ENCODE peak calls at places on chromosome 1, in eight cellular contexts. One of them, this sample, is unnamed.

GRCh38 chr1:228974296-228974695 is 239.0 kb downstream of the RHOU start:
- DNase-seq in naive thymus-derived CD8-positive, alpha-beta T cell: no peak
- DNase-seq in activated gamma-delta T cell treated with Interleukin-2 at 50 U/mL for 16 hours: no peak
- DNase-seq in MV-4-11: no peak
- DNase-seq in effector memory CD4-positive, alpha-beta T cell: no peak
- DNase-seq in NCI-H1105: no peak
- DNase-seq in heart right ventricle: no peak
- DNase-seq in activated CD4-positive, CD25-positive, alpha-beta regulatory T cell treated with anti-CD3 and anti-CD28 coated beads, Interleukin-2, amount 50 U/mL, for 16 hours: no peak
- DNase-seq in this sample: no peak

GRCh38 chr1:200880212-200880611 is 7.4 kb downstream of the GPR25 start:
- DNase-seq in effector memory CD4-positive, alpha-beta T cell: no peak
- DNase-seq in heart right ventricle: no peak
- DNase-seq in activated CD4-positive, CD25-positive, alpha-beta regulatory T cell treated with anti-CD3 and anti-CD28 coated beads, Interleukin-2, amount 50 U/mL, for 16 hours: no peak
- DNase-seq in MV-4-11: peak; percentile 45
- DNase-seq in activated gamma-delta T cell treated with Interleukin-2 at 50 U/mL for 16 hours: no peak
- DNase-seq in naive thymus-derived CD8-positive, alpha-beta T cell: no peak
- DNase-seq in NCI-H1105: no peak
- DNase-seq in this sample: no peak

GRCh38 chr1:10910490-10911273 is 101.8 kb upstream of the TARDBP start:
- DNase-seq in effector memory CD4-positive, alpha-beta T cell: no peak
- DNase-seq in naive thymus-derived CD8-positive, alpha-beta T cell: no peak
- DNase-seq in MV-4-11: peak; percentile 70
- DNase-seq in heart right ventricle: no peak
- DNase-seq in activated CD4-positive, CD25-positive, alpha-beta regulatory T cell treated with anti-CD3 and anti-CD28 coated beads, Interleukin-2, amount 50 U/mL, for 16 hours: no peak
- DNase-seq in activated gamma-delta T cell treated with Interleukin-2 at 50 U/mL for 16 hours: no peak
- DNase-seq in NCI-H1105: no peak
- DNase-seq in this sample: no peak

GRCh38 chr1:181083842-181084605 is 4.5 kb upstream of the IER5 start:
- DNase-seq in heart right ventricle: no peak
- DNase-seq in naive thymus-derived CD8-positive, alpha-beta T cell: peak; percentile 49
- DNase-seq in activated CD4-positive, CD25-positive, alpha-beta regulatory T cell treated with anti-CD3 and anti-CD28 coated beads, Interleukin-2, amount 50 U/mL, for 16 hours: no peak
- DNase-seq in activated gamma-delta T cell treated with Interleukin-2 at 50 U/mL for 16 hours: peak; percentile 48
- DNase-seq in NCI-H1105: peak; percentile 46
- DNase-seq in effector memory CD4-positive, alpha-beta T cell: peak; percentile 25
- DNase-seq in MV-4-11: peak; percentile 91
- DNase-seq in this sample: peak; percentile 94

GRCh38 chr1:91730781-91731732 is 154.9 kb downstream of the TGFBR3 start:
- DNase-seq in activated CD4-positive, CD25-positive, alpha-beta regulatory T cell treated with anti-CD3 and anti-CD28 coated beads, Interleukin-2, amount 50 U/mL, for 16 hours: no peak
- DNase-seq in NCI-H1105: no peak
- DNase-seq in naive thymus-derived CD8-positive, alpha-beta T cell: no peak
- DNase-seq in effector memory CD4-positive, alpha-beta T cell: no peak
- DNase-seq in heart right ventricle: peak; percentile 33
- DNase-seq in activated gamma-delta T cell treated with Interleukin-2 at 50 U/mL for 16 hours: no peak
- DNase-seq in MV-4-11: peak; percentile 80
- DNase-seq in this sample: no peak

GRCh38 chr1:48652334-48652733 is 124.4 kb downstream of the BEND5 start:
- DNase-seq in NCI-H1105: no peak
- DNase-seq in naive thymus-derived CD8-positive, alpha-beta T cell: no peak
- DNase-seq in effector memory CD4-positive, alpha-beta T cell: no peak
- DNase-seq in activated CD4-positive, CD25-positive, alpha-beta regulatory T cell treated with anti-CD3 and anti-CD28 coated beads, Interleukin-2, amount 50 U/mL, for 16 hours: no peak
- DNase-seq in MV-4-11: no peak
- DNase-seq in activated gamma-delta T cell treated with Interleukin-2 at 50 U/mL for 16 hours: no peak
- DNase-seq in heart right ventricle: no peak
- DNase-seq in this sample: no peak

GRCh38 chr1:208185801-208186201 is 58.4 kb downstream of the PLXNA2 start:
- DNase-seq in NCI-H1105: no peak
- DNase-seq in activated CD4-positive, CD25-positive, alpha-beta regulatory T cell treated with anti-CD3 and anti-CD28 coated beads, Interleukin-2, amount 50 U/mL, for 16 hours: no peak
- DNase-seq in naive thymus-derived CD8-positive, alpha-beta T cell: no peak
- DNase-seq in effector memory CD4-positive, alpha-beta T cell: no peak
- DNase-seq in MV-4-11: no peak
- DNase-seq in activated gamma-delta T cell treated with Interleukin-2 at 50 U/mL for 16 hours: no peak
- DNase-seq in heart right ventricle: no peak
- DNase-seq in this sample: no peak

GRCh38 chr1:202361701-202362100 is 13.2 kb downstream of the PPP1R12B start:
- DNase-seq in effector memory CD4-positive, alpha-beta T cell: no peak
- DNase-seq in MV-4-11: no peak
- DNase-seq in activated gamma-delta T cell treated with Interleukin-2 at 50 U/mL for 16 hours: no peak
- DNase-seq in NCI-H1105: no peak
- DNase-seq in naive thymus-derived CD8-positive, alpha-beta T cell: no peak
- DNase-seq in heart right ventricle: no peak
- DNase-seq in activated CD4-positive, CD25-positive, alpha-beta regulatory T cell treated with anti-CD3 and anti-CD28 coated beads, Interleukin-2, amount 50 U/mL, for 16 hours: no peak
- DNase-seq in this sample: no peak

GRCh38 chr1:19942657-19943056 is 19.2 kb upstream of the PLA2G2E start:
- DNase-seq in NCI-H1105: no peak
- DNase-seq in activated CD4-positive, CD25-positive, alpha-beta regulatory T cell treated with anti-CD3 and anti-CD28 coated beads, Interleukin-2, amount 50 U/mL, for 16 hours: no peak
- DNase-seq in MV-4-11: no peak
- DNase-seq in naive thymus-derived CD8-positive, alpha-beta T cell: no peak
- DNase-seq in heart right ventricle: no peak
- DNase-seq in activated gamma-delta T cell treated with Interleukin-2 at 50 U/mL for 16 hours: no peak
- DNase-seq in effector memory CD4-positive, alpha-beta T cell: no peak
- DNase-seq in this sample: no peak

GRCh38 chr1:109931189-109931672 is 20.6 kb downstream of the CSF1 start:
- DNase-seq in activated gamma-delta T cell treated with Interleukin-2 at 50 U/mL for 16 hours: no peak
- DNase-seq in NCI-H1105: no peak
- DNase-seq in MV-4-11: no peak
- DNase-seq in naive thymus-derived CD8-positive, alpha-beta T cell: no peak
- DNase-seq in activated CD4-positive, CD25-positive, alpha-beta regulatory T cell treated with anti-CD3 and anti-CD28 coated beads, Interleukin-2, amount 50 U/mL, for 16 hours: no peak
- DNase-seq in heart right ventricle: peak; percentile 88
- DNase-seq in effector memory CD4-positive, alpha-beta T cell: no peak
- DNase-seq in this sample: no peak

GRCh38 chr1:201759194-201759814 is 69.7 kb upstream of the IPO9 start:
- DNase-seq in MV-4-11: no peak
- DNase-seq in heart right ventricle: no peak
- DNase-seq in naive thymus-derived CD8-positive, alpha-beta T cell: no peak
- DNase-seq in NCI-H1105: no peak
- DNase-seq in effector memory CD4-positive, alpha-beta T cell: no peak
- DNase-seq in activated gamma-delta T cell treated with Interleukin-2 at 50 U/mL for 16 hours: no peak
- DNase-seq in activated CD4-positive, CD25-positive, alpha-beta regulatory T cell treated with anti-CD3 and anti-CD28 coated beads, Interleukin-2, amount 50 U/mL, for 16 hours: no peak
- DNase-seq in this sample: no peak

GRCh38 chr1:175204285-175204684 is 11.7 kb upstream of the KIAA0040 start:
- DNase-seq in MV-4-11: no peak
- DNase-seq in activated gamma-delta T cell treated with Interleukin-2 at 50 U/mL for 16 hours: no peak
- DNase-seq in heart right ventricle: no peak
- DNase-seq in effector memory CD4-positive, alpha-beta T cell: no peak
- DNase-seq in NCI-H1105: no peak
- DNase-seq in activated CD4-positive, CD25-positive, alpha-beta regulatory T cell treated with anti-CD3 and anti-CD28 coated beads, Interleukin-2, amount 50 U/mL, for 16 hours: no peak
- DNase-seq in naive thymus-derived CD8-positive, alpha-beta T cell: no peak
- DNase-seq in this sample: no peak

GRCh38 chr1:1399870-1400575 is 888 bp upstream of the CCNL2 start:
- DNase-seq in activated gamma-delta T cell treated with Interleukin-2 at 50 U/mL for 16 hours: no peak
- DNase-seq in effector memory CD4-positive, alpha-beta T cell: no peak
- DNase-seq in activated CD4-positive, CD25-positive, alpha-beta regulatory T cell treated with anti-CD3 and anti-CD28 coated beads, Interleukin-2, amount 50 U/mL, for 16 hours: no peak
- DNase-seq in naive thymus-derived CD8-positive, alpha-beta T cell: no peak
- DNase-seq in heart right ventricle: no peak
- DNase-seq in MV-4-11: no peak
- DNase-seq in NCI-H1105: no peak
- DNase-seq in this sample: no peak

GRCh38 chr1:44144962-44145756 is 3.7 kb upstream of the KLF18 start:
- DNase-seq in naive thymus-derived CD8-positive, alpha-beta T cell: no peak
- DNase-seq in activated CD4-positive, CD25-positive, alpha-beta regulatory T cell treated with anti-CD3 and anti-CD28 coated beads, Interleukin-2, amount 50 U/mL, for 16 hours: no peak
- DNase-seq in NCI-H1105: no peak
- DNase-seq in activated gamma-delta T cell treated with Interleukin-2 at 50 U/mL for 16 hours: no peak
- DNase-seq in heart right ventricle: no peak
- DNase-seq in effector memory CD4-positive, alpha-beta T cell: no peak
- DNase-seq in MV-4-11: peak; percentile 14
- DNase-seq in this sample: no peak

GRCh38 chr1:184504012-184504694 is 117.3 kb downstream of the C1orf21 start:
- DNase-seq in MV-4-11: no peak
- DNase-seq in NCI-H1105: peak; percentile 59
- DNase-seq in activated CD4-positive, CD25-positive, alpha-beta regulatory T cell treated with anti-CD3 and anti-CD28 coated beads, Interleukin-2, amount 50 U/mL, for 16 hours: no peak
- DNase-seq in heart right ventricle: no peak
- DNase-seq in naive thymus-derived CD8-positive, alpha-beta T cell: no peak
- DNase-seq in effector memory CD4-positive, alpha-beta T cell: no peak
- DNase-seq in activated gamma-delta T cell treated with Interleukin-2 at 50 U/mL for 16 hours: no peak
- DNase-seq in this sample: no peak

GRCh38 chr1:39898648-39899603 is 2.8 kb downstream of the MYCL start:
- DNase-seq in NCI-H1105: peak; percentile 65
- DNase-seq in effector memory CD4-positive, alpha-beta T cell: no peak
- DNase-seq in heart right ventricle: no peak
- DNase-seq in activated CD4-positive, CD25-positive, alpha-beta regulatory T cell treated with anti-CD3 and anti-CD28 coated beads, Interleukin-2, amount 50 U/mL, for 16 hours: no peak
- DNase-seq in activated gamma-delta T cell treated with Interleukin-2 at 50 U/mL for 16 hours: no peak
- DNase-seq in MV-4-11: no peak
- DNase-seq in naive thymus-derived CD8-positive, alpha-beta T cell: no peak
- DNase-seq in this sample: no peak

GRCh38 chr1:154471304-154471703 is 30.7 kb upstream of the TDRD10 start:
- DNase-seq in effector memory CD4-positive, alpha-beta T cell: no peak
- DNase-seq in heart right ventricle: no peak
- DNase-seq in MV-4-11: no peak
- DNase-seq in activated CD4-positive, CD25-positive, alpha-beta regulatory T cell treated with anti-CD3 and anti-CD28 coated beads, Interleukin-2, amount 50 U/mL, for 16 hours: no peak
- DNase-seq in activated gamma-delta T cell treated with Interleukin-2 at 50 U/mL for 16 hours: no peak
- DNase-seq in NCI-H1105: no peak
- DNase-seq in naive thymus-derived CD8-positive, alpha-beta T cell: no peak
- DNase-seq in this sample: no peak

GRCh38 chr1:7684132-7684531 is 87.0 kb upstream of the VAMP3 start:
- DNase-seq in heart right ventricle: no peak
- DNase-seq in NCI-H1105: no peak
- DNase-seq in activated CD4-positive, CD25-positive, alpha-beta regulatory T cell treated with anti-CD3 and anti-CD28 coated beads, Interleukin-2, amount 50 U/mL, for 16 hours: no peak
- DNase-seq in MV-4-11: no peak
- DNase-seq in activated gamma-delta T cell treated with Interleukin-2 at 50 U/mL for 16 hours: no peak
- DNase-seq in naive thymus-derived CD8-positive, alpha-beta T cell: no peak
- DNase-seq in effector memory CD4-positive, alpha-beta T cell: no peak
- DNase-seq in this sample: no peak

GRCh38 chr1:235415008-235415904 is 48.0 kb downstream of the TBCE start:
- DNase-seq in heart right ventricle: peak; percentile 37
- DNase-seq in activated CD4-positive, CD25-positive, alpha-beta regulatory T cell treated with anti-CD3 and anti-CD28 coated beads, Interleukin-2, amount 50 U/mL, for 16 hours: peak; percentile 45
- DNase-seq in naive thymus-derived CD8-positive, alpha-beta T cell: peak; percentile 38
- DNase-seq in MV-4-11: peak; percentile 68
- DNase-seq in effector memory CD4-positive, alpha-beta T cell: peak; percentile 6
- DNase-seq in NCI-H1105: no peak
- DNase-seq in activated gamma-delta T cell treated with Interleukin-2 at 50 U/mL for 16 hours: peak; percentile 52
- DNase-seq in this sample: peak; percentile 82

GRCh38 chr1:184567648-184568047 is 180.8 kb downstream of the C1orf21 start:
- DNase-seq in effector memory CD4-positive, alpha-beta T cell: no peak
- DNase-seq in activated CD4-positive, CD25-positive, alpha-beta regulatory T cell treated with anti-CD3 and anti-CD28 coated beads, Interleukin-2, amount 50 U/mL, for 16 hours: no peak
- DNase-seq in NCI-H1105: no peak
- DNase-seq in MV-4-11: peak; percentile 78
- DNase-seq in naive thymus-derived CD8-positive, alpha-beta T cell: no peak
- DNase-seq in heart right ventricle: no peak
- DNase-seq in activated gamma-delta T cell treated with Interleukin-2 at 50 U/mL for 16 hours: no peak
- DNase-seq in this sample: peak; percentile 79

GRCh38 chr1:244316986-244317655 is 134.6 kb downstream of the ADSS2 start:
- DNase-seq in naive thymus-derived CD8-positive, alpha-beta T cell: no peak
- DNase-seq in effector memory CD4-positive, alpha-beta T cell: no peak
- DNase-seq in NCI-H1105: no peak
- DNase-seq in MV-4-11: no peak
- DNase-seq in activated gamma-delta T cell treated with Interleukin-2 at 50 U/mL for 16 hours: no peak
- DNase-seq in heart right ventricle: no peak
- DNase-seq in activated CD4-positive, CD25-positive, alpha-beta regulatory T cell treated with anti-CD3 and anti-CD28 coated beads, Interleukin-2, amount 50 U/mL, for 16 hours: no peak
- DNase-seq in this sample: no peak

GRCh38 chr1:58249729-58250586 is 296.6 kb downstream of the OMA1 start:
- DNase-seq in effector memory CD4-positive, alpha-beta T cell: no peak
- DNase-seq in activated CD4-positive, CD25-positive, alpha-beta regulatory T cell treated with anti-CD3 and anti-CD28 coated beads, Interleukin-2, amount 50 U/mL, for 16 hours: no peak
- DNase-seq in naive thymus-derived CD8-positive, alpha-beta T cell: no peak
- DNase-seq in activated gamma-delta T cell treated with Interleukin-2 at 50 U/mL for 16 hours: no peak
- DNase-seq in MV-4-11: no peak
- DNase-seq in NCI-H1105: peak; percentile 54
- DNase-seq in heart right ventricle: peak; percentile 30
- DNase-seq in this sample: no peak

This sample was measured in Kasumi-1.